ENCODE peak calls at places on chromosomes 2 and 18, in five cellular contexts. One of them, this sample, is unnamed.

GRCh38 chr2:239596298-239596697 is 195.5 kb upstream of the HDAC4 start:
- DNase-seq in GM12878: no peak
- DNase-seq in CD8-positive, alpha-beta T cell: no peak
- DNase-seq in thoracic aorta: no peak
- DNase-seq in RWPE2: no peak
- DNase-seq in this sample: no peak

GRCh38 chr2:24008672-24009366 is 1.1 kb upstream of the MFSD2B start:
- DNase-seq in GM12878: no peak
- DNase-seq in CD8-positive, alpha-beta T cell: no peak
- DNase-seq in thoracic aorta: no peak
- DNase-seq in RWPE2: no peak
- DNase-seq in this sample: no peak

GRCh38 chr2:81283081-81283480 is 978.5 kb upstream of the LRRTM1 start:
- DNase-seq in thoracic aorta: no peak
- DNase-seq in RWPE2: no peak
- DNase-seq in GM12878: no peak
- DNase-seq in CD8-positive, alpha-beta T cell: no peak
- DNase-seq in this sample: peak; percentile 1

GRCh38 chr2:54634564-54635511 is 88.6 kb upstream of the EML6 start:
- DNase-seq in GM12878: peak; percentile 93
- DNase-seq in RWPE2: no peak
- DNase-seq in CD8-positive, alpha-beta T cell: no peak
- DNase-seq in thoracic aorta: no peak
- DNase-seq in this sample: no peak

GRCh38 chr2:223760838-223761502 is 76.4 kb downstream of the AP1S3 start:
- DNase-seq in thoracic aorta: peak; percentile 7
- DNase-seq in RWPE2: peak; percentile 90
- DNase-seq in CD8-positive, alpha-beta T cell: peak; percentile 37
- DNase-seq in GM12878: peak; percentile 53
- DNase-seq in this sample: peak; percentile 52

GRCh38 chr2:23697676-23698075 is 229.2 kb downstream of the ATAD2B start:
- DNase-seq in GM12878: no peak
- DNase-seq in CD8-positive, alpha-beta T cell: no peak
- DNase-seq in thoracic aorta: no peak
- DNase-seq in RWPE2: no peak
- DNase-seq in this sample: no peak

GRCh38 chr18:9869713-9870430 is 15.9 kb upstream of the TXNDC2 start:
- DNase-seq in GM12878: peak; percentile 30
- DNase-seq in RWPE2: no peak
- DNase-seq in CD8-positive, alpha-beta T cell: no peak
- DNase-seq in thoracic aorta: no peak
- DNase-seq in this sample: peak; percentile 82

GRCh38 chr2:218230882-218231281 is 13.9 kb downstream of the ARPC2 start:
- DNase-seq in GM12878: no peak
- DNase-seq in CD8-positive, alpha-beta T cell: no peak
- DNase-seq in RWPE2: no peak
- DNase-seq in thoracic aorta: no peak
- DNase-seq in this sample: peak; percentile 97

GRCh38 chr2:46837112-46837454 is 78.5 kb downstream of the MCFD2 start:
- DNase-seq in CD8-positive, alpha-beta T cell: no peak
- DNase-seq in GM12878: no peak
- DNase-seq in thoracic aorta: no peak
- DNase-seq in RWPE2: no peak
- DNase-seq in this sample: no peak

GRCh38 chr2:147641644-147642043 is 203.2 kb upstream of the ACVR2A start:
- DNase-seq in GM12878: no peak
- DNase-seq in RWPE2: no peak
- DNase-seq in thoracic aorta: no peak
- DNase-seq in CD8-positive, alpha-beta T cell: no peak
- DNase-seq in this sample: no peak

GRCh38 chr2:218438601-218439000 is 19.7 kb downstream of the VIL1 start:
- DNase-seq in RWPE2: no peak
- DNase-seq in GM12878: no peak
- DNase-seq in CD8-positive, alpha-beta T cell: no peak
- DNase-seq in thoracic aorta: no peak
- DNase-seq in this sample: no peak

GRCh38 chr18:48829443-48830149 is 121.2 kb downstream of the SMAD7 start:
- DNase-seq in CD8-positive, alpha-beta T cell: no peak
- DNase-seq in RWPE2: no peak
- DNase-seq in GM12878: no peak
- DNase-seq in thoracic aorta: no peak
- DNase-seq in this sample: no peak

GRCh38 chr2:187684181-187684580 is 129.9 kb upstream of the TFPI start:
- DNase-seq in thoracic aorta: no peak
- DNase-seq in GM12878: no peak
- DNase-seq in CD8-positive, alpha-beta T cell: no peak
- DNase-seq in RWPE2: no peak
- DNase-seq in this sample: no peak

GRCh38 chr2:43542285-43542933 is 53.4 kb downstream of the THADA start:
- DNase-seq in CD8-positive, alpha-beta T cell: no peak
- DNase-seq in thoracic aorta: no peak
- DNase-seq in GM12878: no peak
- DNase-seq in RWPE2: no peak
- DNase-seq in this sample: peak; percentile 44

GRCh38 chr2:3827673-3828575 is 124.5 kb downstream of the DCDC2C start:
- DNase-seq in CD8-positive, alpha-beta T cell: no peak
- DNase-seq in thoracic aorta: no peak
- DNase-seq in GM12878: no peak
- DNase-seq in RWPE2: no peak
- DNase-seq in this sample: no peak

GRCh38 chr18:1092228-1092627 is 187.6 kb downstream of the ADCYAP1 start:
- DNase-seq in thoracic aorta: no peak
- DNase-seq in RWPE2: no peak
- DNase-seq in GM12878: no peak
- DNase-seq in CD8-positive, alpha-beta T cell: no peak
- DNase-seq in this sample: no peak

GRCh38 chr18:62354171-62354570 is 29.1 kb downstream of the TNFRSF11A start:
- DNase-seq in GM12878: no peak
- DNase-seq in thoracic aorta: no peak
- DNase-seq in CD8-positive, alpha-beta T cell: no peak
- DNase-seq in RWPE2: no peak
- DNase-seq in this sample: no peak

GRCh38 chr2:171652411-171652775 is 34.9 kb upstream of the DYNC1I2 start:
- DNase-seq in GM12878: no peak
- DNase-seq in thoracic aorta: no peak
- DNase-seq in RWPE2: no peak
- DNase-seq in CD8-positive, alpha-beta T cell: no peak
- DNase-seq in this sample: no peak

GRCh38 chr2:96197541-96198255 is 10.9 kb downstream of the STARD7 start:
- DNase-seq in RWPE2: no peak
- DNase-seq in CD8-positive, alpha-beta T cell: no peak
- DNase-seq in GM12878: no peak
- DNase-seq in thoracic aorta: no peak
- DNase-seq in this sample: peak; percentile 39

GRCh38 chr2:200380139-200380561 is 73.7 kb downstream of the SPATS2L start:
- DNase-seq in GM12878: no peak
- DNase-seq in RWPE2: no peak
- DNase-seq in CD8-positive, alpha-beta T cell: no peak
- DNase-seq in thoracic aorta: no peak
- DNase-seq in this sample: no peak

GRCh38 chr2:96763511-96764252 is 3.0 kb downstream of the CNNM4 start:
- DNase-seq in RWPE2: no peak
- DNase-seq in thoracic aorta: no peak
- DNase-seq in CD8-positive, alpha-beta T cell: no peak
- DNase-seq in GM12878: no peak
- DNase-seq in this sample: peak; percentile 69

GRCh38 chr2:162086904-162087303 is 12.9 kb upstream of the DPP4 start:
- DNase-seq in CD8-positive, alpha-beta T cell: no peak
- DNase-seq in RWPE2: no peak
- DNase-seq in GM12878: no peak
- DNase-seq in thoracic aorta: no peak
- DNase-seq in this sample: no peak

GRCh38 chr2:128958241-128958640 is 639.6 kb upstream of the HS6ST1 start:
- DNase-seq in GM12878: no peak
- DNase-seq in CD8-positive, alpha-beta T cell: no peak
- DNase-seq in RWPE2: no peak
- DNase-seq in thoracic aorta: no peak
- DNase-seq in this sample: no peak

GRCh38 chr2:9630750-9631483 is at the start of gene YWHAQ:
- DNase-seq in thoracic aorta: peak; percentile 98
- DNase-seq in GM12878: peak; percentile 94
- DNase-seq in CD8-positive, alpha-beta T cell: peak; percentile 96
- DNase-seq in RWPE2: peak; percentile 97
- DNase-seq in this sample: peak; percentile 97
- H3K4me1 ChIP-seq in thoracic aorta: peaks cover 24% of the 10 kb centered on the region
- H3K4me1 ChIP-seq in GM12878: peaks cover 3% of the 10 kb centered on the region
- H3K4me1 ChIP-seq in CD8-positive, alpha-beta T cell: peaks cover 37% of the 10 kb centered on the region
- H3K4me1 ChIP-seq in RWPE2: peaks cover 19% of the 10 kb centered on the region
- H3K4me1 ChIP-seq in this sample: peaks cover 3% of the 10 kb centered on the region

GRCh38 chr2:231052494-231053451 is 3.9 kb upstream of the PSMD1 start:
- DNase-seq in RWPE2: no peak
- DNase-seq in GM12878: no peak
- DNase-seq in CD8-positive, alpha-beta T cell: peak; percentile 76
- DNase-seq in thoracic aorta: peak; percentile 21
- DNase-seq in this sample: peak; percentile 84
- H3K27me3 ChIP-seq in RWPE2: no peaks in the 10 kb centered on the region
- H3K27me3 ChIP-seq in GM12878: peaks cover 2% of the 10 kb centered on the region
- H3K27me3 ChIP-seq in CD8-positive, alpha-beta T cell: no peaks in the 10 kb centered on the region
- H3K27me3 ChIP-seq in thoracic aorta: no peaks in the 10 kb centered on the region
- H3K27me3 ChIP-seq in this sample: no peaks in the 10 kb centered on the region

DNA sequence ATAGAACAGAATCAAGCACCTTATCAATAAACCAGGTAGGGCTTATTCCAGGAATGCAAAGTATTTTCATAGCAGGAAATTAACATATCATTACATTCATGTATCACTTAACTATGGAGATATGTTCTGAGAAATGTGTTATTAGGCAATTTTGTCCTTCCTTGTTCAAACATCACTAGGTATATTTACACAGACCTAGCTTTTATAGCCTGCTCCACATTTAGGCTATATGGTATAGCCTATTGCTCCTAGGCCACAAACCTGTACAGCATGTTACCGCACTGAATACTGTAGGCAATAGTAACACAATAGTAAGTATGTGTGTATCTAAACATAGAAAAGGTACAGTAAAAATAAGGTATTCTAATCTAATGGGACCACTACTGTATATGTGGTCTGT is 82.8 kb upstream of the KCTD1 start:
- DNase-seq in GM12878: no peak
- DNase-seq in CD8-positive, alpha-beta T cell: no peak
- DNase-seq in RWPE2: no peak
- DNase-seq in thoracic aorta: no peak
- DNase-seq in this sample: no peak
- H3K4me1 ChIP-seq in GM12878: no peaks in the 10 kb centered on the region
- H3K4me1 ChIP-seq in CD8-positive, alpha-beta T cell: no peaks in the 10 kb centered on the region
- H3K4me1 ChIP-seq in RWPE2: no peaks in the 10 kb centered on the region
- H3K4me1 ChIP-seq in thoracic aorta: no peaks in the 10 kb centered on the region
- H3K4me1 ChIP-seq in this sample: no peaks in the 10 kb centered on the region

GRCh38 chr2:64410673-64411072 is 43.3 kb upstream of the LGALSL start:
- DNase-seq in GM12878: no peak
- DNase-seq in CD8-positive, alpha-beta T cell: no peak
- DNase-seq in thoracic aorta: no peak
- DNase-seq in RWPE2: no peak
- DNase-seq in this sample: no peak
- H3K27me3 ChIP-seq in GM12878: no peaks in the 10 kb centered on the region
- H3K27me3 ChIP-seq in CD8-positive, alpha-beta T cell: no peaks in the 10 kb centered on the region
- H3K27me3 ChIP-seq in thoracic aorta: no peaks in the 10 kb centered on the region
- H3K27me3 ChIP-seq in RWPE2: no peaks in the 10 kb centered on the region
- H3K27me3 ChIP-seq in this sample: no peaks in the 10 kb centered on the region

DNA sequence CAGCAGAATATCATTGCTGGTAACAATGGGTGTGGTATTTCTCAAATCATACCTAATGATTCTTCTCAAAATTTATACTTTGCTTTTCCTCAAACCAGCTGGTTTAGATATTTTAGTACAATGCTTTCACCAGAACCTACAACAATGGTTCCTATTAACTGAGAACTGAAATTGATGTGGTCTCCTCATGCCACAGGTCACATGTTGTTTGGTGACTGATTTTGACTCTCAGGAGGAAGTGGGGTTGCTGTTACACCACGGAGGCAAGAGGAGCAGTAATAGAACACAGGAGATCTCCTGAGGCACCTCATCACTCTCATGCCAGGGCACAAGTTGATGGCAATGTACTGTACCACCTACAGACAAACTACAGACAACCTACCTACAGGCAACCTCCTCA is 3.0 kb upstream of the CEP68 start:
- DNase-seq in CD8-positive, alpha-beta T cell: peak; percentile 31
- DNase-seq in RWPE2: no peak
- DNase-seq in thoracic aorta: no peak
- DNase-seq in GM12878: peak; percentile 91
- DNase-seq in this sample: peak; percentile 54
- H3K4me1 ChIP-seq in CD8-positive, alpha-beta T cell: peaks cover 46% of the 10 kb centered on the region
- H3K4me1 ChIP-seq in RWPE2: peaks cover 7% of the 10 kb centered on the region
- H3K4me1 ChIP-seq in thoracic aorta: peaks cover 6% of the 10 kb centered on the region
- H3K4me1 ChIP-seq in GM12878: peaks cover 47% of the 10 kb centered on the region
- H3K4me1 ChIP-seq in this sample: peaks cover 9% of the 10 kb centered on the region

DNA sequence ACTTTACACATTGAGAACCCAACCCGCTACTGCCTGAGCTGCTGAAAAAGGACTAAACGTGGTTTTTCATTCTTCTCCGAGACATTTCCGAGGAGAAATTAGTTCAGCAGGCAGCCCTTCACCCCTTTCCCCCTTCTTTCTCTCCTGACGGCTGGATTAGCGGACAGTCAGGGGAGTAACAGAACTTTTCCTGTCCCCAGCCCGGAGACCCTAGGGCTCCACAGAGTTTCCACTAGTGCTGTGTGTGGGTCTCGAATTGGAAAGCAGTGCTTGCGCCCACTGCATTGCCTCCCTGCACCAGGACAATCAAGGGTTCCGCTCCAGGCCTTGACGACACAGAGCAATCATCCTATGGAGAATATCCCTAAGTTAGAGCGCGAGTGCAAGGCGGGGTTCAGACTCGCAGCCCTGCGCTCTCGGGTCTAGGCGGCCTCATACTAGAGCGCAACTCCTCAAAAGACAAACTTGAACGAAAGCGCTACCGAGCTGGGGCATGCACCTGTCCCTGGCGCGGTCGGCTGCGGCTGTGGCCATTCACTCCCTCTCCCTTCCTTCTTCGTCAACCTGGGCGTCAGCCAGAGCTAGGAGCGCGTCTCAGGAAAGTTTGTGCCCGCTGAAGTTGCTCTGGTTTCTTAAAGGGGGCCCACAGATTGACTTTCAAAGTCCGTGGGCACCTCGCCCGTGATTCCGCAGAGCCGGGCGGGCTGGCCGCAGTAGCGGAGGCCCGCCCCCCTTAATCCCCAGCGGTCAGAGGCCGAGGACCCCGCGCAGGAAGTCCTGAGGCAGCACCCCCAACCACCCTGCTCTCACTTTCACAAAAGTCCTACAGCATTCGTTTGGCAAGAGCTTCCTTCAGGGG is 811 bp downstream of the OSR1 start:
- DNase-seq in CD8-positive, alpha-beta T cell: no peak
- DNase-seq in GM12878: no peak
- DNase-seq in RWPE2: no peak
- DNase-seq in thoracic aorta: no peak
- DNase-seq in this sample: no peak
- H3K27me3 ChIP-seq in CD8-positive, alpha-beta T cell: peaks cover 80% of the 10 kb centered on the region
- H3K27me3 ChIP-seq in GM12878: peaks cover 37% of the 10 kb centered on the region
- H3K27me3 ChIP-seq in RWPE2: no peaks in the 10 kb centered on the region
- H3K27me3 ChIP-seq in thoracic aorta: no peaks in the 10 kb centered on the region
- H3K27me3 ChIP-seq in this sample: peaks cover 11% of the 10 kb centered on the region

This sample was measured in small intestine.